ENCODE peak calls at places on chromosomes 16 and 17, in five cellular contexts. K is right atrium auricular region, J is heart right ventricle, E is neural progenitor cell, R is RWPE1. F is an unnamed sample.

GRCh38 chr17:67759355-67760171 is 41.8 kb downstream of the NOL11 start:
- DNase-seq in K (peak), J (peak), E (no peak), R (no peak), F (no peak)

GRCh38 chr17:68624381-68624780 is 23.2 kb upstream of the FAM20A start:
- DNase-seq in K (no peak), J (no peak), E (no peak), R (peak), F (no peak)

GRCh38 chr17:2056221-2057129 is 1.6 kb downstream of the HIC1 start:
- DNase-seq in K (no peak), J (no peak), E (peak), R (no peak), F (peak)

GRCh38 chr16:78278047-78278446 is 178.6 kb downstream of the WWOX start:
- DNase-seq in K (no peak), J (no peak), E (no peak), R (no peak), F (no peak)

GRCh38 chr16:53785044-53785443 is 81.1 kb downstream of the FTO start:
- DNase-seq in K (no peak), J (no peak), E (no peak), R (no peak), F (no peak)

GRCh38 chr17:53470626-53471025 is 352.1 kb upstream of the KIF2B start:
- DNase-seq in K (no peak), J (no peak), E (no peak), R (no peak), F (no peak)

GRCh38 chr17:33204701-33205100 is 88.4 kb downstream of the ASIC2 start:
- DNase-seq in K (peak), J (no peak), E (no peak), R (no peak), F (no peak)

GRCh38 chr16:46822270-46822669 is 8.7 kb downstream of the C16orf87 start:
- DNase-seq in K (no peak), J (no peak), E (no peak), R (no peak), F (no peak)

GRCh38 chr17:45150911-45151809 is 2.9 kb downstream of the HEXIM1 start:
- DNase-seq in K (no peak), J (no peak), E (no peak), R (no peak), F (no peak)

GRCh38 chr16:86572041-86572521 is 5.5 kb downstream of the FOXC2 start:
- DNase-seq in K (no peak), J (no peak), E (no peak), R (no peak), F (no peak)

GRCh38 chr17:60769327-60769726 is 91.7 kb downstream of the BCAS3 start:
- DNase-seq in K (no peak), J (no peak), E (no peak), R (no peak), F (no peak)

GRCh38 chr16:75235721-75236193 is 15.7 kb downstream of the BCAR1 start:
- DNase-seq in K (no peak), J (peak), E (no peak), R (no peak), F (no peak)

GRCh38 chr16:69930117-69930776 is 20.9 kb upstream of the CLEC18A start:
- DNase-seq in K (peak), J (peak), E (peak), R (peak), F (no peak)

GRCh38 chr16:75248536-75249380 is 2.7 kb downstream of the BCAR1 start:
- DNase-seq in K (no peak), J (no peak), E (no peak), R (no peak), F (no peak)

GRCh38 chr16:70706948-70707465 is 21.2 kb upstream of the MTSS2 start:
- DNase-seq in K (no peak), J (no peak), E (no peak), R (peak), F (no peak)

GRCh38 chr16:31507617-31507928 is 618 bp downstream of the RUSF1 start:
- DNase-seq in K (no peak), J (no peak), E (no peak), R (peak), F (no peak)

GRCh38 chr16:17474572-17474971 is 3.8 kb upstream of the XYLT1 start:
- DNase-seq in K (peak), J (no peak), E (peak), R (no peak), F (no peak)

GRCh38 chr16:70577256-70577698 is 53.7 kb downstream of the SF3B3 start:
- DNase-seq in K (no peak), J (no peak), E (no peak), R (peak), F (no peak)

GRCh38 chr16:56191807-56192643 is 736 bp downstream of the GNAO1 start:
- DNase-seq in K (no peak), J (no peak), E (peak), R (no peak), F (peak)

GRCh38 chr17:16939606-16940115 is 32.3 kb downstream of the TNFRSF13B start:
- DNase-seq in K (no peak), J (no peak), E (no peak), R (no peak), F (no peak)

GRCh38 chr17:20280832-20281231 is 186.5 kb downstream of the LGALS9B start:
- DNase-seq in K (no peak), J (no peak), E (no peak), R (no peak), F (no peak)

GRCh38 chr17:12709063-12709462 is 43.4 kb downstream of the MYOCD start:
- DNase-seq in K (no peak), J (no peak), E (no peak), R (no peak), F (no peak)

GRCh38 chr17:58224315-58224714 is 5.3 kb upstream of the MKS1 start:
- DNase-seq in K (no peak), J (no peak), E (no peak), R (peak), F (no peak)

GRCh38 chr16:68993421-68993820 is 112.0 kb upstream of the HAS3 start:
- DNase-seq in K (no peak), J (no peak), E (no peak), R (no peak), F (no peak)

GRCh38 chr17:80613732-80614071 is 69.1 kb downstream of the RPTOR start:
- DNase-seq in K (no peak), J (no peak), E (no peak), R (no peak), F (no peak)

GRCh38 chr17:43832976-43833829 is at the start of gene MPP3:
- DNase-seq in K (no peak), J (peak), E (peak), R (peak), F (peak)

GRCh38 chr17:42184717-42185496 is at the start of gene HCRT:
- DNase-seq in K (no peak), J (no peak), E (no peak), R (no peak), F (no peak)

GRCh38 chr17:69048634-69049033 is 12.1 kb downstream of the ABCA9 start:
- DNase-seq in K (no peak), J (no peak), E (no peak), R (no peak), F (no peak)

GRCh38 chr17:30299000-30299399 is 7.3 kb upstream of the BLMH start:
- DNase-seq in K (no peak), J (no peak), E (no peak), R (no peak), F (no peak)
- TF ChIP-seq CTCF in K (no peak), J (no peak), E (peak), R (no peak), F (no peak)

GRCh38 chr16:13770436-13770835 is 149.5 kb upstream of the ERCC4 start:
- DNase-seq in K (no peak), J (no peak), E (no peak), R (no peak), F (no peak)

GRCh38 chr16:13766334-13766733 is 153.6 kb upstream of the ERCC4 start:
- DNase-seq in K (no peak), J (no peak), E (no peak), R (no peak), F (no peak)

GRCh38 chr16:13772782-13773181 is 147.2 kb upstream of the ERCC4 start:
- DNase-seq in K (no peak), J (no peak), E (no peak), R (no peak), F (no peak)

DNA sequence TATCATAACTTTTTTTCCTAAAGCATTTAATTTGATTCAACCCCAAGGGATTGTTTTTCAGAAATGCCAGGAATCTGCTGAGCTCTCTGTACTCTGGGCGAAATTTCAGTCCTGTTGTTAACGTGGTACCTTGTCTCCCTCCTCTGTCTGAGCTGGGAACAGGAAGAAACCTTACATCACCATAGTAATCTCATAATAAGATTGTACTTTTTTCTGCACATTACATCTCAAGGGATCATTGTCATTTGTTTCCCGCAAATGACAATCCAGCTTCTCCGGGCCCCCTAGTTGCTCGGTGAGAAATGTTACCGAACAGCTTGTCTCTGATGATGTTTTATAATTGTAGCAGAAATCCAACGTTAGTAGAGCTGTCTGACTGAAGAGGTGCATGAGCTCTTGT is 152.7 kb upstream of the ERCC4 start:
- DNase-seq in K (no peak), J (no peak), E (peak), R (no peak), F (no peak)
- TF ChIP-seq CTCF in K (no peak), J (no peak), E (peak), R (no peak), F (no peak)

DNA sequence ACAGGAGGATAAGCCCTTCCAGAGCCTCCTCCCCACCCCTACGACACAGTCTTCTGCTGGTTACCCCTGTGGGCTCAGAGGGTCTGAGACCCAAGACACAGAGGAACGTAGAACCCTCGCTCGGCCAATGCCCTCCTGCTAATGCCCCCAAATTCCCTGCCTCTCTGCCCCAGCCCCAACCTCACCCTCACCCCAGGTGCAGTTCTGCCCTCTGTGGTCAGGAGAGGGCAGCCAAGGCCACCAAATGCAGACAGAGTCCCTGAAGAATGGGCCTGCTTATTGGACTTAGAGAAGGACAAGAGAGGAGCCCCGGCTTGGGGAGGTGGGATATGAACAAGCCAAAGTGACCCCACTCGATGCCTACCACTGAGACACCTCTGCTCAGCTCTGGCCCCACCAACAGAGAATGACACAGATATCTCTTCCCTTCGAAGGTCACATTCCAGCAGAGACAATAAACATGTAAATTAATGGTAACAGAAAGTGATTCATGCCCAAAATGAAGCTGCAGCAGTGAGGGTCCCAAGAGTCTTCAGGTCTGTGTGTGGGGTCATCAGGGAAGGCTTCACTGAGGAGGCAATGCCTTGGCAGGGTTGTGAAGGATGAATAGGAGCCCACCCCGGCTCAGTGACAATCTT is 80.9 kb upstream of the CCL1 start:
- DNase-seq in K (no peak), J (peak), E (peak), R (peak), F (peak)
- TF ChIP-seq CTCF in K (no peak), J (peak), E (peak), R (no peak), F (peak)

DNA sequence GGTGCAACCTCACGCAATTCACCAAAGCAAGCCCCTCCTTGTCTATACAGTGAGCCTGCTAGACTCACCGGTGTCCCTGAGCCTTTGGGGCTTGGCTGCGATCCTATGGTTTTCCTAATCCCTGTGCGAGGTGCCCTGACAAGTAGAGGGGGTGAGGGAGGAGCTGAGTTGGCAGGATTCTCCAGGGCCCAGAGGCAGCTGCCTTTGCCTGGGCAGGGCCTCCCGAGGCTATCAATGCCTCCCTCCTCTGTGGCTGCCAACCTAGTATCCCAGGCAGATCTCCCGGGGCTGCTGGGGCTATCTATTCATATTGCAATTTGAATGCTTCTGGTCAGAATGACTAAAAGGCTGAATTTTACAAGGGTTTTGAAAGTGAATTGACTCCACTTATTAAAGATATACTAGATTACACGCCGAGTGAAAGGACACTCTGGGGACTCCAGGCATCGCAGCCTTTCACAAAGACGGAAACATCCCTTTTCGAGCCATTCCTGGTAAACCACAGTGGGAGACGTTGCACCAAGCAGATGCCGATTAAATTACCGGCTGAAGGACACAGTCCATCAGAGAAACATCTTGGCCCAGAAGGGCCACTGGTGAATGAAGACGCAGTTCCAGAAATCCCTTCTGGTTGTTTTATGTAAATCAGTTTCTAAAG is 11.3 kb upstream of the PITPNM3 start:
- DNase-seq in K (no peak), J (no peak), E (peak), R (peak), F (no peak)
- TF ChIP-seq CTCF in K (no peak), J (no peak), E (no peak), R (no peak), F (no peak)

GRCh38 chr16:4158143-4159093 is 42.2 kb upstream of the ADCY9 start:
- DNase-seq in K (no peak), J (no peak), E (no peak), R (no peak), F (no peak)
- TF ChIP-seq CTCF in K (no peak), J (no peak), E (no peak), R (no peak), F (no peak)

GRCh38 chr17:7220593-7221280 is 999 bp downstream of the ACADVL start:
- DNase-seq in K (no peak), J (no peak), E (peak), R (peak), F (peak)
- TF ChIP-seq CTCF in K (no peak), J (peak), E (peak), R (peak), F (no peak)

DNA sequence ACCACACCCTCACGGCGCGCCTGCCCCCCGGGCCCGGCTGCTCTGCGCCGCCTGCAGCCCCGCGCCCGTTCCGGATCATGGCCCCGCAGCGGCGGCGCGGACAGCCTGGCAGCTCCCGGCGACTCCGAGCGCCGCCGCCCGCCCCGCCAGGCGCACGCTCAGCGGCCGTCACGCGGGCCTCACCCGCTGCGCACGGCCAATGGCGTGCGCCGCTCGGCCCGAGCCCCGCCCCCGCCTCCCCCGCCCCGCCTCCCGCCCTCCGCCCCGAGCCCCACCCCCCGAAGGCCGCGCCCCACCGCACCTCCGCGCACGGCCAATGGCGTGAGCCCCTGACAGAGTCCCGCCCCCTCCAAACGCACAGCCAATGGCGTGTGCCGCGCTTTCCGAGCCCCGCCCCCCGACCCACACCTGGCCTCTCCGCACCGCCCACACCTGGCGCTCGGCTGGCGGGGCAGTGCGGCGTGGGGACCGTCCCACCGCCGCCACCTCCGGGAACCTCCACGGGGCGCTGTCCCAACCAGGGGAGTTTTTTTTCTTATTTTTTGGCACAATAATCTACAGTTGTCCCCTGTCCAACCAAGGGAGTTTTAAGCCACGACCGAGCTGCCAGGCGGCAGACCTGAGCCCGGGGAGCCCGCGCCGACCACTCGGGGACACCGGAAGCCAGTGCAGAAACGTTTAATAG is at the start of gene PCYT2:
- DNase-seq in K (peak), J (peak), E (peak), R (peak), F (peak)
- TF ChIP-seq CTCF in K (no peak), J (no peak), E (peak), R (no peak), F (no peak)

DNA sequence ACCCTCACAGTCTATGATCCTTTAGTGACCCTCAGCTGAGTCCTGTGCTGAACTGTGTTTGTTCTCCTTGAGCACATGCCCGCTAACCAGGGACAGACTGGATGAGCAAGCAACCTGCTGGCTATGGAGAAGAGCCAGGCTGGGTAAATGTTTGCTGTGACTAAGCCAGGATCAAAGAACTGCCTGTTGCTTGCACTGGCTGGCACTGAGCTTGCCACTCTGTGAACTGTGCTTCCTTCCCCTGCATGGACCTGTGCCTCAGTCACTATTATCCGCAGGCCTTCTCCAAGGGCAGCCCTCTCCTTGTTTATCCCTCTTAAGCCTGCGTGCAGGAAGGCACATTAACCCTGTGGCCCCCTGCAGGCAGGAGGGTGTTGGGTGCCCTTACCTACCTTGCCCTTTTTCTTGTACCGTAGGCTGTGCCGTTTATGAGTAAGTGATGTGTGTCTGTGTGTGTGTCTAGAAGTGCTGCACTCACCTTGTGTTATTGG is 7.4 kb downstream of the PNPO start:
- DNase-seq in K (no peak), J (no peak), E (no peak), R (no peak), F (no peak)
- TF ChIP-seq CTCF in K (no peak), J (no peak), E (no peak), R (no peak), F (no peak)

GRCh38 chr16:85027968-85028637 is 508 bp downstream of the KIAA0513 start:
- DNase-seq in K (no peak), J (peak), E (peak), R (no peak), F (peak)
- TF ChIP-seq CTCF in K (no peak), J (no peak), E (peak), R (no peak), F (peak)

F was measured in glutamatergic neuron.